ENCODE peak calls at places on chromosomes 2 and 18, in nine cellular contexts. U, Z, T, Y, D, C, K, S and N are unnamed samples.
A peak's percentile ranks its signal among the peaks of the same experiment; 100 is the strongest.

GRCh38 chr2:64943387-64944150 is 45.6 kb upstream of the SLC1A4 start:
- DNase-seq in U (peak; percentile 83), Z (peak; percentile 61), T (peak; percentile 87), Y (peak; percentile 62), D (peak; percentile 94), C (peak; percentile 91), K (no peak), S (peak; percentile 87), N (no peak)

GRCh38 chr18:62458868-62459716 is 63.7 kb upstream of the ZCCHC2 start:
- DNase-seq in U (no peak), Z (no peak), T (no peak), Y (no peak), D (no peak), C (no peak), K (no peak), S (no peak), N (no peak)

GRCh38 chr2:102753563-102754159 is 8.2 kb upstream of the TMEM182 start:
- DNase-seq in U (peak; percentile 85), Z (peak; percentile 72), T (no peak), Y (no peak), D (no peak), C (peak; percentile 55), K (no peak), S (no peak), N (peak; percentile 43)

GRCh38 chr2:201185863-201186262 is 2.9 kb downstream of the CASP10 start:
- DNase-seq in U (no peak), Z (no peak), T (no peak), Y (no peak), D (no peak), C (no peak), K (no peak), S (no peak), N (no peak)

GRCh38 chr2:44168684-44169154 is at the start of gene PPM1B:
- DNase-seq in U (no peak), Z (no peak), T (peak; percentile 99), Y (peak; percentile 99), D (peak; percentile 100), C (no peak), K (peak; percentile 99), S (peak; percentile 100), N (peak; percentile 100)

GRCh38 chr18:72811047-72811446 is 56.7 kb downstream of the NETO1 start:
- DNase-seq in U (no peak), Z (no peak), T (no peak), Y (no peak), D (no peak), C (no peak), K (no peak), S (no peak), N (no peak)

GRCh38 chr2:54483426-54483825 is 27.3 kb downstream of the SPTBN1 start:
- DNase-seq in U (no peak), Z (no peak), T (no peak), Y (no peak), D (no peak), C (peak; percentile 81), K (no peak), S (no peak), N (no peak)

GRCh38 chr2:45922577-45922988 is 271.1 kb downstream of the PRKCE start:
- DNase-seq in U (no peak), Z (peak; percentile 82), T (no peak), Y (peak; percentile 72), D (no peak), C (no peak), K (no peak), S (no peak), N (no peak)

DNA sequence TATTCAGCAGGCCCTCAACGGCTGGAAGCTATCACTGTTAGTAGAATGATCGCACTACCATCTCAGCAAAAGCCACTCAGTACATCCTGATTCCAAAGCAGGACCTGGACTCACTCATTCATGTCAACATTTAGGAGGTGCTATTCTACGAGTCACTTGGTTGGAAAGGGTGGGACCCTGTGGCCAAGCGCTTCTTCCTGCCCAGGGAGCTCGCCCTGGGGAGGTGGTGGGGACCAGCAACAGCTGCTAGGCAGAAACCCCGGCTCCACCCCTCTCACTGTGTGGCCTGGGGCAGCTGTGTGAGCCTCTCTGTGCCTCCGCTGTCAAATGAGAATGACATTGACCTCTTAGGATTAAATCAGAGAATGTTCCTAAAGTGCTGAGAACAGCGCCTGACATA is 231.4 kb downstream of the EIPR1 start:
- DNase-seq in U (no peak), Z (no peak), T (no peak), Y (no peak), D (no peak), C (no peak), K (no peak), S (no peak), N (no peak)
- H3K4me1 ChIP-seq in U (no peaks in the 10 kb centered on the region), Z (no peaks in the 10 kb centered on the region), T (no peaks in the 10 kb centered on the region), Y (no peaks in the 10 kb centered on the region), D (peaks cover 10% of the 10 kb centered on the region), C (no peaks in the 10 kb centered on the region), K (no peaks in the 10 kb centered on the region), S (no peaks in the 10 kb centered on the region), N (no peaks in the 10 kb centered on the region)

DNA sequence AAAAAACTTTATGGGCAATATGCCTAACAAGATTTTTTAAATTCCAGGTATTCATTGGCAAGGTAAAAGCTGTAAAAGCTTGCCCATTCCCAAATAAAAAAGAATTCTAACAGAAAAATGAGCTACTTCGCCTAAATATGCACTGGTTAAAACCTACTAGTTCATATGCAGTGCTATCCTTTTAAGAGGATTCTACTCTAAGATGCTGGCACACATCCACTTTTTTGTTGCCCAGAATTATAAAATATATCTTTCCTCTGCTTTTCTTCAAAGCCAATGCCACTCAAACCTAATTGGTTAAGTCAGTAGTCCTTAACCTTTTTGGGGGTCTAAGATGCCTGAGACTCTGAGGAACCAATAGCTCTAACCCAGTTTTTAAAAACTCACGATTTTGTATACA is 3.2 kb downstream of the XPO1 start:
- DNase-seq in U (peak; percentile 53), Z (no peak), T (no peak), Y (no peak), D (no peak), C (peak; percentile 53), K (no peak), S (no peak), N (no peak)
- H3K4me1 ChIP-seq in U (peaks cover 33% of the 10 kb centered on the region), Z (peaks cover 32% of the 10 kb centered on the region), T (peaks cover 44% of the 10 kb centered on the region), Y (peaks cover 40% of the 10 kb centered on the region), D (peaks cover 47% of the 10 kb centered on the region), C (peaks cover 29% of the 10 kb centered on the region), K (peaks cover 41% of the 10 kb centered on the region), S (peaks cover 33% of the 10 kb centered on the region), N (peaks cover 51% of the 10 kb centered on the region)

GRCh38 chr2:214796901-214797300 is 12.6 kb downstream of the BARD1 start:
- DNase-seq in U (no peak), Z (no peak), T (no peak), Y (no peak), D (no peak), C (no peak), K (no peak), S (no peak), N (no peak)

GRCh38 chr2:214800180-214800579 is 9.3 kb downstream of the BARD1 start:
- DNase-seq in U (no peak), Z (no peak), T (no peak), Y (no peak), D (no peak), C (no peak), K (no peak), S (no peak), N (no peak)

GRCh38 chr2:214801068-214801467 is 8.4 kb downstream of the BARD1 start:
- DNase-seq in U (no peak), Z (no peak), T (no peak), Y (no peak), D (no peak), C (no peak), K (no peak), S (no peak), N (no peak)

DNA sequence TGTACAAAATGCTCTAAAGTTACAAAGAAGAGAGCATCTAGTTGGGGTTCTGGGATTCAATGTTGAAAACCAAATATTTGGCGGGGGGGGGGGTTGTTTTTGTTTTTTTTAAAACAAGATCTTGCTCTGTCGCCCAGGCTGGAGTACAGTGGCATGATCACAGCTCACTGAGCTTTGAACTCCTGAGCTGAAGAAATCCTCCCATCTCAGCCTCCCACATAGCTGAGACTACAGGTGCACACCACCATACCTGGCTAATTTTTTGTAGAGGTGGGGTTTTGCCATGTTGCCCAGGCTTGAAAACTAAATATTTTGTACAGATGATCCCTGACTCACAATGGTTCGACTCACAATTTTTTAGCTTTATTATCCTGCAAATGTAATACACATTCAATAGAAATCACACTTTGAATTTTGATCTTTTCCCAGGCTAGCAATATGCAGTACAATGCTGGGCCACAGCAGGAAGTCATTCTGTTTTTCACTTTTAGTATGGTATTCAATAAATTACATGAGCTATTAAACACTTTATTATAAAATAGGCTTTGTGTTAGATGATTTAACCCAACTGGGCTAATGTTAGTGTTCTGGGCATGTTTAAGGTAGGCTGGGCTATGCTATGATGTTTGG is 7.6 kb downstream of the BARD1 start:
- DNase-seq in U (no peak), Z (no peak), T (no peak), Y (no peak), D (no peak), C (no peak), K (no peak), S (no peak), N (no peak)
- H3K4me1 ChIP-seq in U (peaks cover 2% of the 10 kb centered on the region), Z (peaks cover 7% of the 10 kb centered on the region), T (peaks cover 10% of the 10 kb centered on the region), Y (peaks cover 9% of the 10 kb centered on the region), D (no peaks in the 10 kb centered on the region), C (peaks cover 4% of the 10 kb centered on the region), K (no peaks in the 10 kb centered on the region), S (peaks cover under 1% of the 10 kb centered on the region), N (peaks cover 35% of the 10 kb centered on the region)

GRCh38 chr2:240995041-240995960 is 3.1 kb upstream of the SNED1 start:
- DNase-seq in U (no peak), Z (no peak), T (peak; percentile 9), Y (no peak), D (no peak), C (no peak), K (peak; percentile 45), S (peak; percentile 59), N (no peak)
- H3K4me1 ChIP-seq in U (peaks cover 54% of the 10 kb centered on the region), Z (no peaks in the 10 kb centered on the region), T (peaks cover 55% of the 10 kb centered on the region), Y (peaks cover 61% of the 10 kb centered on the region), D (peaks cover 60% of the 10 kb centered on the region), C (peaks cover 9% of the 10 kb centered on the region), K (peaks cover 25% of the 10 kb centered on the region), S (peaks cover 65% of the 10 kb centered on the region), N (no peaks in the 10 kb centered on the region)

DNA sequence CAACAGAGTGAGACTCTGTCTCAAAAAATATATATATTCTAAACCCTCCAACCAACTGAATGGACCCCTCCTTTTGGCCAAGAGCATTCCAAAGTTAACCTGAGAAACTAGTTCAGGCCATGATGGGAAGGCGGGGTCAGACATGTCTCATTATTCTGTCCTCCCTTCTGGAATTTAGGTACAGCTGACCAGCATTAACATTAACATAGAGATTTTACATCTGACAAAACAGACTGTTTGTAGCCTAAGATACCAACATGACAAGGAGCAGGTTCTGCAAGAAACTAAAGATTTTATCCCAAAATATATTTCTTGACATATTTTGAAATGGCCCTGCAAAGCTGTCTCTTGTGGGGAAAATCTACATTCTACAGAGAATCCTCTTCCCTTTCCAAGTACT is 6.8 kb upstream of the PDK1 start:
- DNase-seq in U (no peak), Z (no peak), T (no peak), Y (no peak), D (no peak), C (no peak), K (no peak), S (no peak), N (no peak)
- H3K4me1 ChIP-seq in U (peaks cover 35% of the 10 kb centered on the region), Z (peaks cover 40% of the 10 kb centered on the region), T (no peaks in the 10 kb centered on the region), Y (peaks cover 6% of the 10 kb centered on the region), D (no peaks in the 10 kb centered on the region), C (peaks cover 24% of the 10 kb centered on the region), K (peaks cover 21% of the 10 kb centered on the region), S (peaks cover 9% of the 10 kb centered on the region), N (peaks cover 12% of the 10 kb centered on the region)

GRCh38 chr2:231644426-231644825 is 51.8 kb downstream of the TEX44 start:
- DNase-seq in U (no peak), Z (no peak), T (no peak), Y (no peak), D (peak; percentile 63), C (no peak), K (no peak), S (no peak), N (no peak)
- H3K4me1 ChIP-seq in U (peaks cover 41% of the 10 kb centered on the region), Z (peaks cover 30% of the 10 kb centered on the region), T (peaks cover 42% of the 10 kb centered on the region), Y (peaks cover 69% of the 10 kb centered on the region), D (peaks cover 42% of the 10 kb centered on the region), C (peaks cover 27% of the 10 kb centered on the region), K (peaks cover 10% of the 10 kb centered on the region), S (peaks cover 85% of the 10 kb centered on the region), N (peaks cover 10% of the 10 kb centered on the region)